ENCODE peak calls at places on chromosome 7, in ten cellular contexts. Z is NCI-H510A treated with DMSO at 0.1 percent for 48 hours; V is aorta; Q is suprapubic skin; A is activated CD8-positive, alpha-beta memory T cell treated with anti-CD3 and anti-CD28 coated beads for 4 hours; U is T-helper 17 cell; F is stimulated activated CD4-positive, alpha-beta T cell treated with anti-CD3 and anti-CD28 coated beads, Interleukin-1b, Interleukin-23, amount 100 ng/mL, for 24 hours; M is ovary; P is HT1080; Y is mesenchymal stem cell. I is an unnamed sample.

GRCh38 chr7:106609416-106609815 is 51.5 kb downstream of the CCDC71L start:
- DNase-seq in F (no peak), P (peak), Q (no peak), V (no peak), Y (peak), A (no peak), M (no peak), U (no peak), Z (no peak), I (no peak)

GRCh38 chr7:123966936-123967335 is 41.9 kb downstream of the SPAM1 start:
- DNase-seq in F (no peak), A (no peak), P (peak), U (no peak), Q (no peak), M (no peak), V (no peak), Z (no peak), Y (peak), I (no peak)

GRCh38 chr7:103856929-103857328 is 132.5 kb downstream of the RELN start:
- DNase-seq in V (no peak), Q (no peak), F (no peak), M (no peak), A (no peak), U (no peak), Y (no peak), P (no peak), Z (no peak), I (no peak)

GRCh38 chr7:7793921-7794320 is 75.5 kb upstream of the RPA3 start:
- DNase-seq in Y (no peak), F (no peak), U (no peak), P (no peak), M (no peak), Z (no peak), V (no peak), Q (no peak), A (no peak), I (no peak)

GRCh38 chr7:76372984-76373833 is 14.4 kb upstream of the YWHAG start:
- DNase-seq in Z (no peak), U (no peak), F (no peak), Y (peak), M (no peak), A (no peak), Q (no peak), P (peak), V (peak), I (peak)

GRCh38 chr7:20199015-20199737 is 18.0 kb downstream of the MACC1 start:
- DNase-seq in M (no peak), F (no peak), V (peak), Y (peak), U (no peak), Q (peak), Z (peak), P (peak), A (no peak), I (peak)

GRCh38 chr7:25579688-25580075 is 351.4 kb upstream of the NPVF start:
- DNase-seq in Y (no peak), P (no peak), F (no peak), Q (no peak), A (no peak), V (no peak), M (no peak), U (no peak), Z (no peak), I (no peak)

GRCh38 chr7:111788426-111788825 is 226.1 kb upstream of the IMMP2L start:
- DNase-seq in A (no peak), Y (peak), U (no peak), Z (no peak), M (no peak), F (no peak), Q (no peak), V (no peak), P (no peak), I (no peak)

GRCh38 chr7:87530126-87530525 is 54.6 kb upstream of the ABCB4 start:
- DNase-seq in U (no peak), V (no peak), A (no peak), P (no peak), Y (no peak), Z (no peak), M (no peak), F (no peak), Q (no peak), I (no peak)

GRCh38 chr7:28729685-28730084 is 228.4 kb downstream of the TRIL start:
- DNase-seq in Z (no peak), A (no peak), P (peak), Y (peak), M (no peak), Q (no peak), V (no peak), U (no peak), F (no peak), I (no peak)

GRCh38 chr7:22445140-22445722 is 54.8 kb downstream of the STEAP1B start:
- DNase-seq in Z (peak), V (peak), M (peak), A (no peak), F (no peak), Y (no peak), Q (peak), P (no peak), U (no peak), I (peak)

GRCh38 chr7:70588610-70589009 is 543.3 kb upstream of the GALNT17 start:
- DNase-seq in U (no peak), Z (no peak), M (no peak), Q (no peak), A (no peak), V (no peak), Y (no peak), P (no peak), F (no peak), I (no peak)